ENCODE peak calls at places on chromosomes 1 and 21, in four cellular contexts. A is HL-60, C is K562, L is GM12891. S is an unnamed sample.

GRCh38 chr1:192303029-192303428 is 13.8 kb upstream of the RGS21 start:
- DNase-seq in A (no peak), C (no peak), L (no peak), S (no peak)

GRCh38 chr1:41515131-41515678 is 30.7 kb upstream of the EDN2 start:
- DNase-seq in A (no peak), C (no peak), L (no peak), S (no peak)

GRCh38 chr1:226123591-226124471 is 61.3 kb downstream of the H3-3A start:
- DNase-seq in A (no peak), C (no peak), L (no peak), S (no peak)

GRCh38 chr1:167165948-167166702 is 54.6 kb upstream of the POU2F1 start:
- DNase-seq in A (no peak), C (no peak), L (no peak), S (no peak)

GRCh38 chr1:154729031-154729442 is 121.1 kb upstream of the ADAR start:
- DNase-seq in A (no peak), C (peak; percentile 23), L (no peak), S (no peak)

GRCh38 chr1:25802915-25803314 is 2.9 kb downstream of the SELENON start:
- DNase-seq in A (peak; percentile 35), C (no peak), L (no peak), S (no peak)

GRCh38 chr1:206909167-206909882 is 12.1 kb downstream of the IL24 start:
- DNase-seq in A (no peak), C (peak; percentile 77), L (no peak), S (no peak)

GRCh38 chr1:24388331-24388870 is 25.2 kb downstream of the STPG1 start:
- DNase-seq in A (no peak), C (no peak), L (no peak), S (no peak)

GRCh38 chr21:28986677-28987076 is 6.0 kb downstream of the LTN1 start:
- DNase-seq in A (no peak), C (no peak), L (no peak), S (no peak)

GRCh38 chr1:232621050-232621449 is 8.9 kb downstream of the SIPA1L2 start:
- DNase-seq in A (no peak), C (no peak), L (no peak), S (no peak)
- TF ChIP-seq SPI1 in A (peak; percentile 61), C (no peak), L (no peak), S (no peak)

DNA sequence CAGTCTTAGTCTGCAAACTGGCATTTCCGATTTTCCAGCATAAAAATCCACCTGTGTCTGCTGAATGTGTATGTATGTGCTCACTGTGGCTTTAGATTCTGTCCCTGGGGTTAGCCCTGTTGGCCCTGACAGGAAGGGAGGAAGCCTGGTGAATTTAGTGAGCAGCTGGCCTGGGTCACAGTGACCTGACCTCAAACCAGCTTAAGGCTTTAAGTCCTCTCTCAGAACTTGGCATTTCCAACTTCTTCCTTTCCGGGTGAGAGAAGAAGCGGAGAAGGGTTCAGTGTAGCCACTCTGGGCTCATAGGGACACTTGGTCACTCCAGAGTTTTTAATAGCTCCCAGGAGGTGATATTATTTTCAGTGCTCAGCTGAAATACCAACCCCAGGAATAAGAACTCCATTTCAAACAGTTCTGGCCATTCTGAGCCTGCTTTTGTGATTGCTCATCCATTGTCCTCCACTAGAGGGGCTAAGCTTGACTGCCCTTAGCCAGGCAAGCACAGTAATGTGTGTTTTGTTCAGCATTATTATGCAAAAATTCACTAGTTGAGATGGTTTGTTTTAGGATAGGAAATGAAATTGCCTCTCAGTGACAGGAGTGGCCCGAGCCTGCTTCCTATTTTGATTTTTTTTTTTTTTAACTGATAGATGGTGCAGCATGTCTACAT is 2.5 kb upstream of the OLFML3 start:
- DNase-seq in A (peak; percentile 43), C (peak; percentile 46), L (no peak), S (no peak)
- TF ChIP-seq SPI1 in A (no peak), C (no peak), L (no peak), S (no peak)

GRCh38 chr1:32971156-32971555 is 6.5 kb upstream of the RNF19B start:
- DNase-seq in A (no peak), C (no peak), L (no peak), S (no peak)

GRCh38 chr1:32971576-32971975 is 7.0 kb upstream of the RNF19B start:
- DNase-seq in A (no peak), C (no peak), L (no peak), S (no peak)

GRCh38 chr1:32969556-32969955 is 4.9 kb upstream of the RNF19B start:
- DNase-seq in A (no peak), C (no peak), L (no peak), S (no peak)

GRCh38 chr1:32977546-32978087 is 13.0 kb upstream of the RNF19B start:
- DNase-seq in A (no peak), C (no peak), L (no peak), S (no peak)

GRCh38 chr1:32972814-32973428 is 8.3 kb upstream of the RNF19B start:
- DNase-seq in A (no peak), C (no peak), L (peak; percentile 30), S (no peak)
- TF ChIP-seq SPI1 in A (no peak), C (no peak), L (no peak), S (no peak)

GRCh38 chr1:208137144-208137682 is 107.0 kb downstream of the PLXNA2 start:
- DNase-seq in A (no peak), C (no peak), L (no peak), S (no peak)

GRCh38 chr1:208139434-208140086 is 104.6 kb downstream of the PLXNA2 start:
- DNase-seq in A (no peak), C (no peak), L (no peak), S (no peak)

GRCh38 chr1:208145167-208145566 is 99.0 kb downstream of the PLXNA2 start:
- DNase-seq in A (no peak), C (no peak), L (no peak), S (no peak)

GRCh38 chr1:208142632-208143390 is 101.4 kb downstream of the PLXNA2 start:
- DNase-seq in A (no peak), C (no peak), L (no peak), S (no peak)

GRCh38 chr1:208141793-208142192 is 102.4 kb downstream of the PLXNA2 start:
- DNase-seq in A (no peak), C (no peak), L (no peak), S (no peak)
- TF ChIP-seq SPI1 in A (no peak), C (no peak), L (no peak), S (no peak)

GRCh38 chr1:114094303-114094663 is 59.4 kb downstream of the SYT6 start:
- DNase-seq in A (no peak), C (no peak), L (no peak), S (no peak)
- TF ChIP-seq SPI1 in A (no peak), C (no peak), L (no peak), S (no peak)